ENCODE peak calls at places on chromosomes 16 and 17, in four cellular contexts. Y, H, M and U are unnamed samples.

GRCh38 chr16:21554795-21555585 is 44.4 kb upstream of the METTL9 start:
- DNase-seq in Y (peak), H (peak), M (peak), U (no peak)

GRCh38 chr17:43907425-43907981 is at the start of gene MPP2:
- DNase-seq in Y (peak), H (peak), M (peak), U (no peak)

GRCh38 chr17:72426321-72426720 is 305.5 kb downstream of the SOX9 start:
- DNase-seq in Y (no peak), H (no peak), M (no peak), U (no peak)

GRCh38 chr17:44308320-44308818 is at the start of gene RUNDC3A:
- DNase-seq in Y (peak), H (peak), M (peak), U (no peak)

GRCh38 chr17:82838386-82839063 is 1.3 kb downstream of the ZNF750 start:
- DNase-seq in Y (no peak), H (no peak), M (no peak), U (no peak)

GRCh38 chr17:64617125-64617780 is 44.9 kb downstream of the SMURF2 start:
- DNase-seq in Y (no peak), H (no peak), M (no peak), U (no peak)

GRCh38 chr16:58366247-58367031 is 25.8 kb upstream of the GINS3 start:
- DNase-seq in Y (no peak), H (no peak), M (no peak), U (no peak)

GRCh38 chr17:6546069-6546718 is 10.2 kb downstream of the PITPNM3 start:
- DNase-seq in Y (no peak), H (no peak), M (no peak), U (no peak)

GRCh38 chr17:6534846-6535514 is 21.4 kb downstream of the PITPNM3 start:
- DNase-seq in Y (no peak), H (no peak), M (no peak), U (no peak)

GRCh38 chr16:62077998-62078397 is 41.8 kb upstream of the CDH8 start:
- DNase-seq in Y (no peak), H (no peak), M (no peak), U (no peak)

GRCh38 chr16:29141586-29142324 is 156.9 kb downstream of the LAT start:
- DNase-seq in Y (peak), H (no peak), M (no peak), U (no peak)

GRCh38 chr16:47928008-47928407 is 227.8 kb downstream of the ABCC12 start:
- DNase-seq in Y (no peak), H (peak), M (no peak), U (no peak)

GRCh38 chr16:69057400-69058378 is 47.8 kb upstream of the HAS3 start:
- DNase-seq in Y (no peak), H (peak), M (no peak), U (peak)

GRCh38 chr17:73586921-73587680 is 57.1 kb downstream of the SDK2 start:
- DNase-seq in Y (no peak), H (peak), M (peak), U (no peak)

GRCh38 chr17:57249520-57249919 is 6.8 kb upstream of the MSI2 start:
- DNase-seq in Y (no peak), H (no peak), M (no peak), U (no peak)

GRCh38 chr17:65441053-65441635 is 120.3 kb downstream of the AXIN2 start:
- DNase-seq in Y (no peak), H (no peak), M (no peak), U (no peak)

GRCh38 chr17:71505981-71506380 is 614.8 kb upstream of the SOX9 start:
- DNase-seq in Y (no peak), H (no peak), M (no peak), U (no peak)

GRCh38 chr16:79451196-79451816 is 149.2 kb downstream of the MAF start:
- DNase-seq in Y (no peak), H (no peak), M (no peak), U (no peak)

GRCh38 chr17:34797724-34798123 is 163.5 kb downstream of the CCT6B start:
- DNase-seq in Y (no peak), H (no peak), M (no peak), U (no peak)

GRCh38 chr17:81160747-81161453 is 4.4 kb upstream of the PVALEF start:
- DNase-seq in Y (no peak), H (no peak), M (no peak), U (no peak)

GRCh38 chr17:17151055-17151454 is 55.1 kb downstream of the PLD6 start:
- DNase-seq in Y (no peak), H (no peak), M (no peak), U (peak)

GRCh38 chr17:1638624-1639300 is 6.8 kb downstream of the SCARF1 start:
- DNase-seq in Y (no peak), H (no peak), M (no peak), U (no peak)

GRCh38 chr17:42361781-42362186 is 26.5 kb downstream of the STAT3 start:
- DNase-seq in Y (no peak), H (no peak), M (no peak), U (no peak)

GRCh38 chr17:7557825-7558543 is 566 bp upstream of the TNFSF13 start:
- DNase-seq in Y (peak), H (no peak), M (peak), U (no peak)

GRCh38 chr17:72985882-72986720 is 106.4 kb downstream of the SLC39A11 start:
- DNase-seq in Y (no peak), H (peak), M (peak), U (no peak)

GRCh38 chr16:1221628-1222552 is 3.2 kb downstream of the TPSG1 start:
- DNase-seq in Y (no peak), H (no peak), M (no peak), U (no peak)

GRCh38 chr17:58315281-58315711 is 13.3 kb downstream of the TSPOAP1 start:
- DNase-seq in Y (no peak), H (no peak), M (no peak), U (no peak)

GRCh38 chr16:21033707-21034106 is 116.9 kb downstream of the DNAH3 start:
- DNase-seq in Y (no peak), H (no peak), M (peak), U (no peak)

GRCh38 chr16:70250748-70251650 is 741 bp downstream of the EXOSC6 start:
- DNase-seq in Y (no peak), H (no peak), M (no peak), U (no peak)

GRCh38 chr17:17729620-17730249 is 48.5 kb downstream of the RAI1 start:
- DNase-seq in Y (no peak), H (peak), M (no peak), U (no peak)

GRCh38 chr17:43720311-43721060 is 38.1 kb downstream of the SOST start:
- DNase-seq in Y (peak), H (no peak), M (peak), U (no peak)

GRCh38 chr17:71438631-71439146 is 682.1 kb upstream of the SOX9 start:
- DNase-seq in Y (no peak), H (peak), M (no peak), U (peak)

DNA sequence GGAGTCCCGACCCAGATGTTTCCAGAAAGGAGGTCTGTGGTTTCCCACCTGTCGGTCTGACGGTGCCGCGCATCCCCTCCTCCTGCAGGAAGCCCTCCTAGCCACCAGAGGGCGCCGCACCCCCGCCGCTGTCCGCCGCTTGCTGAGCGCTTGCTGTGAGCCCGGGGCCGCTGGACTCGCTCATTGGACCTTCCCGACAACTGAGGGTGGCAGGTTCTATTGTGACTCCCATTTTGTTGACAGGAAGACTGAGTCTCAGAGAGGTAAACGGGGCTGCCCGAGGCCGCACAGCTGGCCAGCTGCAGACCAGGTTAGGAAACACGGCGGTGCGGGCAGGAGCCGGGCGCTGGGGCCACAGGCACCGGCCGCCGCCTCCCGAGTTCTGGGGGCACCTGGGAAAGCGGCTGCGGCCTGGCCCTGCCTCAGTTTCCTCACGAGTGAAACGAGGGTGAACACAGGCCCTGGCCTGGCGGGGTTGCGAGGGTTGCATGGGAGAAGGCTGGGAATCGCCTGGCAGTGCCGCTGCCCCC is 191.1 kb upstream of the CIBAR2 start:
- DNase-seq in Y (peak), H (peak), M (peak), U (no peak)
- H3K4me3 ChIP-seq in Y (no peak), H (peak), M (no peak), U (no peak)

DNA sequence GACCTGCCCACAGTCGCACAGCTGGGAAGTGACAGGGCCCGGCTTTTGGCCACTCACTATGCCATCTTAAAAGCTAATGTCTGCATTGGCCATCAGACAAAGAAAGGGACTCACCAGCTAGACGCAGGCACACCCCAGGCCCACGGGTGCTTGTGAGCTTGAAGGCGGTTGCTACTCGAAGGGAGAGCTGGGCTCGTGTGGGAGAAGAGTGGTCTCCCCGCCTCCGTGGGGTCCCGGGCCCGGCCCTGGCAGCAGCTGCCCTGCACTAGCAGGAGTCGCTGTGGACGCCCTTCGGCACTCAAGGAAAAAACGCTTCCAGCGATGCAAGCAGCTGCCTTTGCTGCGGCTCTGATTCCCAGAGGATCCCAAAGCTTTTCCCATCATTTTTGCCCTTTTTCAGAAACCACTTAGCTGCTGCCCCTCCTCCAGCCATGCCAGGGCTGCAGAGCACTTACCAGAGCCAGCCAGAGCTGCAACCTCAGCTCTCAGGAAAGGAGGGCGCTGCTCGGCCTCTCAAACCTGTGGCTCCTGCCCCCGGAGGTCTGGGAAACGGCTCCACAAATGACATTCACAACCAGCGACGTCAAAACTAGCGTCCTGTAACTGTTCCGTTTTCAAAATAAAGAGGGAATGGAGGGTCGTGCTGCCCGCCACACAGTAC is 12.3 kb downstream of the TRPV1 start:
- DNase-seq in Y (no peak), H (no peak), M (no peak), U (no peak)
- TF ChIP-seq CTCF in Y (no peak), H (no peak), M (no peak), U (no peak)

GRCh38 chr16:53056528-53056881 is 1.7 kb downstream of the CHD9 start:
- DNase-seq in Y (no peak), H (no peak), M (no peak), U (no peak)

GRCh38 chr16:53054670-53055485 is at the start of gene CHD9:
- DNase-seq in Y (peak), H (peak), M (peak), U (no peak)

GRCh38 chr16:53055603-53056527 is 1.1 kb downstream of the CHD9 start:
- DNase-seq in Y (peak), H (no peak), M (no peak), U (no peak)

GRCh38 chr16:53053967-53054669 is 673 bp upstream of the CHD9 start:
- DNase-seq in Y (peak), H (no peak), M (peak), U (no peak)

DNA sequence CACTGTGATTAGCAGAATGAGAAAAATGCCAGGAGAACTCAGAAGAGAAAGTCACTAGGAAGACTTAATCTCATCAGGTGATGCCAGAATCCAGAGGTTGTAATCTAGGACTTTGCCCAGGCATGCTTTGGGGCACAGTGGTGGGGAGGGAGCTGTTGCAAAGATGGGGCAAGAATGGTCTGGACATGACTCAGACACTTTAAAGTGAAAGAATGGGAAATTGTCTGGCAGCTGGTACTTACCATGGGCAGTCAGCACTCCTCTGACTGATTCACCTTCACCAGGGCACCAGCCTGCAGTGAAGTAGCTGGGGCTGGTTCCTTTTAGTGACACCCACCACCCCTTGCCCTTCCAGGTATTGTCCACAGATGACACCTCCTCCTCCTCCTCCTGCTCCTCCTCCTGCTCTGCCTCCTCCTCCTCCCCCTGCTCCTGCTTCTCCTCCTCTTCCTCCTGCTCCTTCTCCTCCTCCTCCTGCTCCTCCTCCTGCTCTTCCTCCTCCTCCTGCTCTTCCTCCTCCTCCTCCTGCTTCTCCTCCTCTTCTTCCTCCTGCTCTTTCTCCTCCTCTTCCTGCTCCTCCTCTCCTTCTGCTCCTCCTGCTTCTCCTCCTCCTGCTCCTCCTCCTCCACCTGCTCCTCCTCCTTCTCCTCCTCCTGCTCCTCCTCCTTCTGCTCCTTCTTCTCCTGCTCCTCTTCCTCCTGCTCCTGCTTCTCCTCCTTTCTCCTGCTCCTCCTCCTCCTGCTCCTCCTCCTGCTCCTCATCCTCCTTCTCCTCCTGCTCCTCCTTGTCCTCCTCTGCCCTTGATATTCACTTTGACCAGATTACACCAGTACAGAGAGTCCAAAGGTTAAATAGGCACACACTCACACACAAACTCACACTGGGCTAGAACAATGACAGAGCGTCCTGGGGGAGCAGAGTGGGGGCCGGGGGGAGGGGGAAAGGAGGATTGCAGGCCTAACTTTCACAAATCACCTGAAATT is at the start of gene CHD9NB:
- DNase-seq in Y (no peak), H (peak), M (no peak), U (peak)
- H3K4me3 ChIP-seq in Y (no peak), H (peak), M (no peak), U (peak)

GRCh38 chr17:8670486-8670885 is 40.0 kb upstream of the MYH10 start:
- DNase-seq in Y (no peak), H (no peak), M (no peak), U (no peak)
- TF ChIP-seq CTCF in Y (no peak), H (no peak), M (no peak), U (no peak)

GRCh38 chr17:62704381-62704971 is 77.0 kb downstream of the MRC2 start:
- DNase-seq in Y (peak), H (no peak), M (no peak), U (no peak)

GRCh38 chr17:62701706-62702085 is 74.2 kb downstream of the MRC2 start:
- DNase-seq in Y (no peak), H (no peak), M (no peak), U (no peak)

GRCh38 chr17:62702746-62703268 is 75.3 kb downstream of the MRC2 start:
- DNase-seq in Y (no peak), H (no peak), M (no peak), U (no peak)

GRCh38 chr17:62703776-62704380 is 76.4 kb downstream of the MRC2 start:
- DNase-seq in Y (peak), H (no peak), M (peak), U (no peak)

DNA sequence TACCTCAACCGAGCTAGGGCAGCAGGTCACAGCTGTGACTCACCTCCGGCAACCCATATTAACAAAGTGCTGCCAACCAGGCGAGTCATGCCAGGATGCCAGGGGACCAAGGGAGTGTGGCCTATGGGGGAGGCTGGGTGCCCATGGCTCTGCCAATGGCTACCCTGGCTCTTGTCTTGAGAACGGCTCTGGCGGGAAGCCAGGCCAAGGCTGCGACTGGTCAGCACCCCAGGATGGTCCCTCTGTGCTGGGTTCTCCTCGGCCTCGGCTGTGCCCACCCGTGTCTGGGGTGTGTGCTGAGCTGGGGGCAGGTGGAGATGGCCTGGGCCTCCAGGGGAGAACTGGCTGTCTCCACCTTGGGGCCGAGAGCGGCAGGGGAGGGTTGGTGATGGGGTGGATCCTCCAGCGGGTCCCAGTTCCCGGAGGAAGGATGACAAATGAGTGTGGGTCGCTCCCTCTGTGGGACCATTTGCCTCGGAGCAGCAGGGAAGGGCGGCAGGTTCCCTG is 75.9 kb downstream of the MRC2 start:
- DNase-seq in Y (peak), H (no peak), M (no peak), U (no peak)
- H3K4me3 ChIP-seq in Y (peak), H (peak), M (peak), U (peak)

GRCh38 chr17:48215583-48216139 is 108.1 kb downstream of the SNX11 start:
- DNase-seq in Y (no peak), H (peak), M (no peak), U (no peak)
- TF ChIP-seq CTCF in Y (no peak), H (peak), M (peak), U (peak)

GRCh38 chr17:19880393-19880792 is 12.7 kb upstream of the ULK2 start:
- DNase-seq in Y (no peak), H (no peak), M (no peak), U (no peak)

GRCh38 chr17:19874256-19874655 is 6.5 kb upstream of the ULK2 start:
- DNase-seq in Y (no peak), H (no peak), M (no peak), U (no peak)

GRCh38 chr17:19877546-19877945 is 9.8 kb upstream of the ULK2 start:
- DNase-seq in Y (no peak), H (no peak), M (no peak), U (no peak)

DNA sequence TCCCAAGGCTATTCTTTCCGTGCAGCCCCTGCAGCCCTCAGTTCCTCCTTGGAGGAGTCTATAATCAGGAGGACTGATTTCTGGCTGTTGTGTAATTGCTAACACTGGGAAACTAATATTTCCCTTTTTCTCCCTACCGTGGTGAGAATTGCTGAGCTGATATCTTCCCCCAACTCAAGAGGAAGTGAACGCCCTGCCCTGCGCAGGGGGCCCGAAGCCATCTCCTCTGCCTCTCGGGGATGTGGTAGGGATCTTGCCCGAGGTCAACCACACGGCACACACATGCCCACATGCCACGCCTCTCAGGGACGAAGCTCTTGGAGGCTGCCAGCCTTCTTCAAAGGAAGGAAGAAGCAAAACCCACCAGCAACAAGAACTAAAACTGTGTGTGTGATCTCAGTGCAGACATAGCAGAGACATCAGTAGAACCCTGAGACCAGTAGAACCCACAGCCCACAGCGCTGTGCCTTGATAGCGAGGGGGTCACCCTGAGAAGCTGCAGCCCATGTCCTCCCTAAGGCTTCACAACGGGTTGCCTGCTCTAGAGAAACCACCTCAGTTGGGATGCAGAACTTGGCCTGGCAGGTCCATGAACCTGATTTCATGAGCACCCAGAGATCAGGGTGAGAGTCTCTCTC is 8.9 kb upstream of the ULK2 start:
- DNase-seq in Y (no peak), H (no peak), M (peak), U (no peak)
- H3K4me3 ChIP-seq in Y (no peak), H (no peak), M (no peak), U (no peak)